ENCODE peak calls at places on chromosomes 2 and 18, in ten cellular contexts. E is HepG2, Y is keratinocyte, U is mesenchymal stem cell, S is IMR-90, A is GM23248, H is HCT116, Q is fibroblast of lung, F is neuronal stem cell, X is PC-3. O is an unnamed sample.
A peak's percentile ranks its signal among the peaks of the same experiment; 100 is the strongest.

GRCh38 chr2:230230087-230230486 is 4.6 kb downstream of the SP140 start:
- DNase-seq in U (peak; percentile 88), S (peak; percentile 90), E (peak; percentile 29), X (peak; percentile 48), A (peak; percentile 3), Q (peak; percentile 64), Y (no peak), H (no peak), F (no peak), O (peak; percentile 64)

GRCh38 chr2:158130832-158131473 is 29.3 kb downstream of the UPP2 start:
- DNase-seq in X (peak; percentile 52), E (peak; percentile 96), U (no peak), A (no peak), F (no peak), Y (no peak), Q (peak; percentile 10), H (no peak), S (no peak), O (no peak)

GRCh38 chr2:68837164-68837860 is 33.9 kb downstream of the BMP10 start:
- DNase-seq in A (peak; percentile 14), Q (peak; percentile 34), F (peak; percentile 47), U (peak; percentile 53), E (peak; percentile 55), S (peak; percentile 27), Y (no peak), X (peak; percentile 65), H (peak; percentile 58), O (peak; percentile 92)

GRCh38 chr2:156192468-156192867 is 140.1 kb downstream of the NR4A2 start:
- DNase-seq in F (no peak), A (peak; percentile 18), X (no peak), Y (no peak), Q (peak; percentile 2), S (no peak), E (no peak), H (no peak), U (peak; percentile 3), O (no peak)

GRCh38 chr18:70044626-70045025 is 97.0 kb upstream of the CD226 start:
- DNase-seq in S (peak; percentile 98), Q (peak; percentile 93), Y (peak; percentile 87), U (peak; percentile 92), X (peak; percentile 93), F (no peak), A (peak; percentile 96), E (no peak), H (peak; percentile 37), O (no peak)

GRCh38 chr2:44086639-44087036 is 82.0 kb upstream of the PPM1B start:
- DNase-seq in Q (no peak), E (no peak), X (no peak), S (no peak), F (no peak), Y (no peak), U (no peak), H (no peak), A (no peak), O (no peak)

GRCh38 chr2:98012561-98012979 is 16.8 kb upstream of the TMEM131 start:
- DNase-seq in E (no peak), U (no peak), S (no peak), A (no peak), Y (no peak), X (no peak), F (no peak), H (no peak), Q (no peak), O (no peak)

GRCh38 chr2:176443941-176444340 is 174.7 kb downstream of the MTX2 start:
- DNase-seq in F (no peak), H (no peak), U (no peak), E (no peak), X (no peak), Q (no peak), S (peak; percentile 19), Y (no peak), A (peak; percentile 35), O (no peak)

GRCh38 chr2:231373184-231373583 is 22.3 kb upstream of the B3GNT7 start:
- DNase-seq in A (no peak), U (no peak), H (no peak), S (no peak), Y (no peak), F (no peak), E (no peak), X (no peak), Q (no peak), O (no peak)

DNA sequence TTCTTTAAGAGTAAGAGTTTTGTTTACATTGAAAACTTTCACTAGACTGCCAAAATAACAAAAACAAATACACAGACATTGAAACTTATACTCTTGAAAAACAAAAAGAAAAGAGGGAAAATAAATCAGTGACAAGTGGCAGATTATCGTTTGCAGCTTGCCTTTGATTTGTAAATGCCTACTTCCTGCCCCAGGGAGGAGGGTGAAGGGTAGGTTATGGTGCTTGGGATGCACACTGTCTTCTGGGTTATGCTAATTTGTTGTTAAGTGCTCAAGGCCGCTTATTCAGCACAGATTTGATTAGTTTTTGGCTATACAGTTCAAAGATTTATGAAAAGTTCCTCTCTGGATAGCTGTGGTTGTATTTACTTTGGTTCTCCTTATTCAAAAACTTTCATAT is 198.7 kb downstream of the TGIF1 start:
- DNase-seq in A (no peak), Y (no peak), U (no peak), H (no peak), F (no peak), X (no peak), S (no peak), E (no peak), Q (peak; percentile 23), O (peak; percentile 40)
- H3K9ac ChIP-seq in A (no peak overlapping the region), Y (no peak overlapping the region), U (no peak overlapping the region), H (peak overlapping the region; percentile 88), F (no peak overlapping the region), X (no peak overlapping the region), S (peak overlapping the region; percentile 82), E (no peak overlapping the region), Q (no peak overlapping the region), O (no peak overlapping the region)

GRCh38 chr2:73163522-73164367 is 38.6 kb upstream of the NOTO start:
- DNase-seq in S (peak; percentile 74), Y (no peak), E (peak; percentile 71), F (peak; percentile 63), A (peak; percentile 79), H (peak; percentile 69), X (peak; percentile 81), Q (peak; percentile 73), U (peak; percentile 78), O (peak; percentile 95)

DNA sequence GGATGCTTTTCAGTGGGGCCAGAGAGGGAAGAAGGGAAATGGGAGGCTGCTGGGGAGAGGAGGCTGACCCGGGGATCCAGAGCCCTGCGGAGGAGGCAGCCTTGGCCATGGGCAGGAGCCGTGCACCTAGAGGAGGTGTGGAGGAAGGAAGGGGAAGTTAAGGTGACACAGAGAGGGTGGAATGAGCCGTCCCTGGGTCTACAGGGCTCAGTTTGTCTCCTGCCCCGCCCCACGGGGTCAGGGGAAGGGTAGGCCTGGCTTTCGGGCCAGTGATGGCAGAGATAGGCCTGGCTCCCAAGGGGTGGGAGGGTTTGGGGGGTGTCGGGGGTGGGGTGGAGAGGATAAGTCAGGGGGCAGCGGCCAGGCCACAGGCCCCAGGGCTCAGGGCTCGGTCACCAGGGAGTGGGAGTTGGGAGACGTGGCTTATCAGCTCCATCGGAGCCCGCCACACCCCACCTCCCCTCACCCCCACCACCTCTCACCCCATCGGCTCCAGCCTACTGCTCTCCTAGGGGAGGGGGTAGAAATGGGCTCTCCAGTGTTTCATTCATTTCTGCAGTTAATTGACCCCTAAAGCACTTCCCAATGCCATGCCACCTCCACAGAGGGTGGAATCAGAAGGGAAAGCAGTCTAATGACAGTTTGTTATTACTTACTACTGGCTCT is 39.4 kb upstream of the NOTO start:
- DNase-seq in S (no peak), H (no peak), E (no peak), A (no peak), Y (no peak), U (no peak), Q (no peak), X (no peak), F (no peak), O (no peak)
- H3K27ac ChIP-seq in S (no peak overlapping the region), H (no peak overlapping the region), E (no peak overlapping the region), A (no peak overlapping the region), Y (no peak overlapping the region), U (no peak overlapping the region), Q (no peak overlapping the region), X (no peak overlapping the region), F (no peak overlapping the region), O (no peak overlapping the region)

DNA sequence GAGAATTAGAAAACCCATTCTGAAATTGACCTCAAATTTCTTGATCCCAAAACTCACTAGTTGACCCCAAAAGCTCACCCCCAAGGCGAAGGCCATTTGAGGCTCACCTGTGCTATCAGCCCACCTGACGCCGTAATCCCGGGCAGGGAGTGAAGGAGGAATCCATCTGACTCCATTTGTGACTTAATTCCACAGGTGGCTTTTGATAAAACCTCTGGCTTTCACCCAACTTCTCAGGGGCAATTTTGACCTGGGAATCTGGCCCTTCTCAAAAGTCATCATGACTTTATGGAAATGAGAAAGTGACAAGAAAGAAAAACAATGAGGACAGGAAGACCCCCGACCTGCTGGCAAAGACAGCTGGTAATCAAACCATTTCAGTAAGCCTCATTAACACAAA is 86.9 kb upstream of the SALL3 start:
- DNase-seq in Q (no peak), X (no peak), Y (no peak), H (no peak), S (no peak), U (no peak), A (no peak), F (no peak), E (no peak), O (no peak)
- H3K9me3 ChIP-seq in Q (no peaks in the 10 kb centered on the region), X (peaks cover 9% of the 10 kb centered on the region), Y (peaks cover 5% of the 10 kb centered on the region), H (no peaks in the 10 kb centered on the region), S (peaks cover 41% of the 10 kb centered on the region), U (peaks cover 80% of the 10 kb centered on the region), A (no peaks in the 10 kb centered on the region), F (peaks cover 8% of the 10 kb centered on the region), E (peaks cover 13% of the 10 kb centered on the region), O (peaks cover 24% of the 10 kb centered on the region)

GRCh38 chr2:216300921-216301320 is 71.4 kb downstream of the MARCHF4 start:
- DNase-seq in F (no peak), Q (no peak), X (no peak), E (no peak), A (no peak), U (no peak), S (no peak), H (no peak), Y (no peak), O (peak; percentile 79)

GRCh38 chr2:216302981-216303676 is 69.2 kb downstream of the MARCHF4 start:
- DNase-seq in U (peak; percentile 69), X (no peak), S (peak; percentile 82), Q (no peak), F (no peak), E (no peak), H (no peak), Y (no peak), A (peak; percentile 63), O (no peak)

GRCh38 chr2:216299130-216299529 is 73.2 kb downstream of the MARCHF4 start:
- DNase-seq in A (no peak), X (no peak), U (no peak), E (no peak), H (no peak), Q (no peak), S (no peak), F (no peak), Y (no peak), O (no peak)

GRCh38 chr2:216299588-216299987 is 72.7 kb downstream of the MARCHF4 start:
- DNase-seq in A (peak; percentile 77), X (no peak), H (no peak), Y (no peak), E (no peak), Q (no peak), U (no peak), F (no peak), S (peak; percentile 64), O (no peak)

DNA sequence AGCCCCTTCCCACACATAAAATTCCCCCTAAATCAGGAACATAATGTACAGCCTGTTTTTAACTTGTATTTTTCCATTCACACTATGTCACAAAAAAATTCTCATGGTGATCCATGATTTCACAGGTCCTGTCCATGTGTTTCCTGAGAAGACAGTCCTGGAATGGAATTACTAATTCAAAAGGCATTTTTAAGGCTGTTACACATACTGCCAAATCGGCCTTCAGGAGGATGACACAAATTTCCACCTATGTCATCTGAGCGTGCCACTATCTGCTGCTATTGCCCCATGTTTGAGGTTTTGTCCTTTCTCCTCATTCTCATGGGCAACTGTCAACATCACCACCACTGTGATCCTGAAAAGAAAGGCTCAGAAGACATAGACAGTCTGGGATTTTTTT is 73.6 kb downstream of the MARCHF4 start:
- DNase-seq in E (no peak), F (no peak), Y (no peak), X (peak; percentile 81), Q (no peak), U (peak; percentile 94), S (peak; percentile 90), A (peak; percentile 95), H (no peak), O (no peak)
- H3K9ac ChIP-seq in E (no peak overlapping the region), F (no peak overlapping the region), Y (no peak overlapping the region), X (no peak overlapping the region), Q (no peak overlapping the region), U (no peak overlapping the region), S (no peak overlapping the region), A (peak overlapping the region; percentile 64), H (no peak overlapping the region), O (no peak overlapping the region)